ENCODE peak calls at places on chromosomes 11 and 22, in ten cellular contexts. One of them, this sample, is unnamed. For H3K9me3, the result is how much of the 10 kb centered on the place peaks cover.

GRCh38 chr22:37378642-37379058 is 48.6 kb downstream of the ELFN2 start:
- DNase-seq in AG04450: no peak
- DNase-seq in CD8-positive, alpha-beta T cell: no peak
- DNase-seq in right lobe of liver: no peak
- DNase-seq in heart left ventricle: no peak
- DNase-seq in PC-9: peak
- DNase-seq in IMR-90: no peak
- DNase-seq in body of pancreas: peak
- DNase-seq in fibroblast of lung: no peak
- DNase-seq in tibial artery: no peak
- DNase-seq in this sample: no peak

GRCh38 chr11:109037856-109038780 is 373.2 kb downstream of the DDX10 start:
- DNase-seq in PC-9: no peak
- DNase-seq in body of pancreas: no peak
- DNase-seq in AG04450: no peak
- DNase-seq in heart left ventricle: no peak
- DNase-seq in tibial artery: peak
- DNase-seq in right lobe of liver: no peak
- DNase-seq in fibroblast of lung: peak
- DNase-seq in CD8-positive, alpha-beta T cell: no peak
- DNase-seq in IMR-90: peak
- DNase-seq in this sample: no peak

GRCh38 chr11:119356349-119357031 is 10.0 kb upstream of the MFRP start:
- DNase-seq in IMR-90: peak
- DNase-seq in body of pancreas: peak
- DNase-seq in CD8-positive, alpha-beta T cell: peak
- DNase-seq in PC-9: peak
- DNase-seq in tibial artery: peak
- DNase-seq in heart left ventricle: peak
- DNase-seq in fibroblast of lung: peak
- DNase-seq in right lobe of liver: peak
- DNase-seq in AG04450: no peak
- DNase-seq in this sample: no peak

GRCh38 chr11:72079776-72080325 is 491 bp downstream of the NUMA1 start:
- DNase-seq in tibial artery: no peak
- DNase-seq in fibroblast of lung: peak
- DNase-seq in heart left ventricle: no peak
- DNase-seq in right lobe of liver: no peak
- DNase-seq in body of pancreas: peak
- DNase-seq in AG04450: no peak
- DNase-seq in PC-9: no peak
- DNase-seq in CD8-positive, alpha-beta T cell: no peak
- DNase-seq in IMR-90: no peak
- DNase-seq in this sample: no peak

GRCh38 chr11:67356867-67357561 is 3.7 kb upstream of the POLD4 start:
- DNase-seq in CD8-positive, alpha-beta T cell: peak
- DNase-seq in right lobe of liver: peak
- DNase-seq in AG04450: peak
- DNase-seq in body of pancreas: peak
- DNase-seq in heart left ventricle: peak
- DNase-seq in IMR-90: peak
- DNase-seq in PC-9: peak
- DNase-seq in tibial artery: peak
- DNase-seq in fibroblast of lung: peak
- DNase-seq in this sample: no peak

GRCh38 chr11:80860632-80861031 is 1419.8 kb upstream of the TENM4 start:
- DNase-seq in AG04450: no peak
- DNase-seq in IMR-90: no peak
- DNase-seq in CD8-positive, alpha-beta T cell: no peak
- DNase-seq in fibroblast of lung: peak
- DNase-seq in right lobe of liver: no peak
- DNase-seq in tibial artery: no peak
- DNase-seq in body of pancreas: no peak
- DNase-seq in heart left ventricle: no peak
- DNase-seq in PC-9: no peak
- DNase-seq in this sample: no peak

GRCh38 chr11:94519478-94520084 is 7.3 kb downstream of the C11orf97 start:
- DNase-seq in AG04450: no peak
- DNase-seq in PC-9: no peak
- DNase-seq in body of pancreas: peak
- DNase-seq in right lobe of liver: no peak
- DNase-seq in heart left ventricle: no peak
- DNase-seq in fibroblast of lung: peak
- DNase-seq in IMR-90: peak
- DNase-seq in tibial artery: no peak
- DNase-seq in CD8-positive, alpha-beta T cell: no peak
- DNase-seq in this sample: no peak

GRCh38 chr11:61118406-61118805 is 16.1 kb downstream of the CD5 start:
- DNase-seq in CD8-positive, alpha-beta T cell: no peak
- DNase-seq in fibroblast of lung: no peak
- DNase-seq in heart left ventricle: no peak
- DNase-seq in IMR-90: no peak
- DNase-seq in body of pancreas: no peak
- DNase-seq in tibial artery: no peak
- DNase-seq in AG04450: no peak
- DNase-seq in right lobe of liver: no peak
- DNase-seq in PC-9: no peak
- DNase-seq in this sample: no peak

GRCh38 chr11:61922539-61922938 is 5.2 kb upstream of the RAB3IL1 start:
- DNase-seq in CD8-positive, alpha-beta T cell: no peak
- DNase-seq in fibroblast of lung: peak
- DNase-seq in tibial artery: peak
- DNase-seq in AG04450: peak
- DNase-seq in body of pancreas: peak
- DNase-seq in IMR-90: peak
- DNase-seq in right lobe of liver: peak
- DNase-seq in heart left ventricle: peak
- DNase-seq in PC-9: no peak
- DNase-seq in this sample: peak

GRCh38 chr11:70509476-70509875 is 111.1 kb downstream of the CTTN start:
- DNase-seq in right lobe of liver: peak
- DNase-seq in IMR-90: no peak
- DNase-seq in fibroblast of lung: no peak
- DNase-seq in tibial artery: no peak
- DNase-seq in CD8-positive, alpha-beta T cell: no peak
- DNase-seq in AG04450: no peak
- DNase-seq in body of pancreas: no peak
- DNase-seq in heart left ventricle: no peak
- DNase-seq in PC-9: no peak
- DNase-seq in this sample: no peak

GRCh38 chr11:122085264-122085663 is 30.8 kb downstream of the BLID start:
- DNase-seq in PC-9: no peak
- DNase-seq in CD8-positive, alpha-beta T cell: no peak
- DNase-seq in IMR-90: peak
- DNase-seq in fibroblast of lung: peak
- DNase-seq in body of pancreas: no peak
- DNase-seq in tibial artery: no peak
- DNase-seq in right lobe of liver: no peak
- DNase-seq in AG04450: peak
- DNase-seq in heart left ventricle: no peak
- DNase-seq in this sample: no peak

GRCh38 chr11:76770642-76771445 is 12.3 kb upstream of the TSKU start:
- DNase-seq in body of pancreas: peak
- DNase-seq in fibroblast of lung: peak
- DNase-seq in heart left ventricle: peak
- DNase-seq in AG04450: peak
- DNase-seq in right lobe of liver: peak
- DNase-seq in PC-9: peak
- DNase-seq in tibial artery: peak
- DNase-seq in IMR-90: peak
- DNase-seq in CD8-positive, alpha-beta T cell: no peak
- DNase-seq in this sample: no peak

GRCh38 chr11:70712471-70712870 is 314.1 kb downstream of the CTTN start:
- DNase-seq in heart left ventricle: peak
- DNase-seq in PC-9: no peak
- DNase-seq in tibial artery: no peak
- DNase-seq in CD8-positive, alpha-beta T cell: no peak
- DNase-seq in AG04450: no peak
- DNase-seq in IMR-90: no peak
- DNase-seq in body of pancreas: no peak
- DNase-seq in fibroblast of lung: no peak
- DNase-seq in right lobe of liver: no peak
- DNase-seq in this sample: no peak

GRCh38 chr11:99418927-99419707 is 398.4 kb downstream of the CNTN5 start:
- DNase-seq in right lobe of liver: no peak
- DNase-seq in CD8-positive, alpha-beta T cell: no peak
- DNase-seq in body of pancreas: no peak
- DNase-seq in heart left ventricle: no peak
- DNase-seq in PC-9: peak
- DNase-seq in AG04450: no peak
- DNase-seq in fibroblast of lung: no peak
- DNase-seq in IMR-90: no peak
- DNase-seq in tibial artery: no peak
- DNase-seq in this sample: no peak

GRCh38 chr11:64053699-64054098 is 18.0 kb downstream of the FLRT1 start:
- DNase-seq in heart left ventricle: no peak
- DNase-seq in PC-9: no peak
- DNase-seq in AG04450: no peak
- DNase-seq in fibroblast of lung: no peak
- DNase-seq in IMR-90: peak
- DNase-seq in right lobe of liver: no peak
- DNase-seq in body of pancreas: no peak
- DNase-seq in tibial artery: no peak
- DNase-seq in CD8-positive, alpha-beta T cell: no peak
- DNase-seq in this sample: no peak

GRCh38 chr11:35723493-35724284 is 61.1 kb downstream of the TRIM44 start:
- DNase-seq in IMR-90: peak
- DNase-seq in tibial artery: no peak
- DNase-seq in right lobe of liver: no peak
- DNase-seq in AG04450: no peak
- DNase-seq in body of pancreas: no peak
- DNase-seq in CD8-positive, alpha-beta T cell: no peak
- DNase-seq in PC-9: no peak
- DNase-seq in heart left ventricle: no peak
- DNase-seq in fibroblast of lung: peak
- DNase-seq in this sample: no peak

GRCh38 chr22:27937453-27937852 is 18.4 kb upstream of the PITPNB start:
- DNase-seq in AG04450: no peak
- DNase-seq in tibial artery: no peak
- DNase-seq in right lobe of liver: no peak
- DNase-seq in fibroblast of lung: no peak
- DNase-seq in IMR-90: no peak
- DNase-seq in body of pancreas: no peak
- DNase-seq in CD8-positive, alpha-beta T cell: no peak
- DNase-seq in heart left ventricle: no peak
- DNase-seq in PC-9: no peak
- DNase-seq in this sample: no peak

GRCh38 chr11:67458266-67458665 is 3.1 kb downstream of the CABP4 start:
- DNase-seq in tibial artery: no peak
- DNase-seq in fibroblast of lung: no peak
- DNase-seq in heart left ventricle: no peak
- DNase-seq in body of pancreas: no peak
- DNase-seq in right lobe of liver: no peak
- DNase-seq in PC-9: no peak
- DNase-seq in CD8-positive, alpha-beta T cell: no peak
- DNase-seq in AG04450: no peak
- DNase-seq in IMR-90: no peak
- DNase-seq in this sample: no peak

DNA sequence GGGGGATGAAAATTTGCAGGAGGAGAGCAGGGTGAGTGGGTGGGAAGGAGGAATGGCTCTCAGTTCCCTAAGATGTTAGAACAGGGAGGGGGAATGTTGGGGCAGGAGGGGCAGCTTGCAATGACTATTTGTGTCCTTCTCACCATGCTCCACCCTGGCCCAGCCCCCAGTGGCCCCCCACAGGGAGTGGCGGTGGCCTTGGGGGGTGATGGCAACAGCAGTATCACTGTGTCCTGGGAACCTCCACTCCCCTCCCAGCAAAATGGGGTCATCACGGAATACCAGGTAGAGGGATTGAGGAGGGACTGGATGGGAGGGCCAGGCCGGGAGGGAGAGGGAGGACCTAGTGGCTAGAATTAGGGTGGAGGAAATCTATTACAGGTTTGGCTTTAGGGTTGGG is 10.2 kb downstream of the ROBO3 start:
- DNase-seq in body of pancreas: no peak
- DNase-seq in tibial artery: no peak
- DNase-seq in IMR-90: no peak
- DNase-seq in right lobe of liver: no peak
- DNase-seq in heart left ventricle: no peak
- DNase-seq in fibroblast of lung: no peak
- DNase-seq in CD8-positive, alpha-beta T cell: no peak
- DNase-seq in PC-9: no peak
- DNase-seq in AG04450: no peak
- DNase-seq in this sample: no peak
- H3K4me3 ChIP-seq in body of pancreas: no peak
- H3K4me3 ChIP-seq in tibial artery: peak
- H3K4me3 ChIP-seq in IMR-90: peak
- H3K4me3 ChIP-seq in right lobe of liver: no peak
- H3K4me3 ChIP-seq in heart left ventricle: peak
- H3K4me3 ChIP-seq in fibroblast of lung: no peak
- H3K4me3 ChIP-seq in CD8-positive, alpha-beta T cell: no peak
- H3K4me3 ChIP-seq in PC-9: no peak
- H3K4me3 ChIP-seq in AG04450: peak
- H3K4me3 ChIP-seq in this sample: no peak

DNA sequence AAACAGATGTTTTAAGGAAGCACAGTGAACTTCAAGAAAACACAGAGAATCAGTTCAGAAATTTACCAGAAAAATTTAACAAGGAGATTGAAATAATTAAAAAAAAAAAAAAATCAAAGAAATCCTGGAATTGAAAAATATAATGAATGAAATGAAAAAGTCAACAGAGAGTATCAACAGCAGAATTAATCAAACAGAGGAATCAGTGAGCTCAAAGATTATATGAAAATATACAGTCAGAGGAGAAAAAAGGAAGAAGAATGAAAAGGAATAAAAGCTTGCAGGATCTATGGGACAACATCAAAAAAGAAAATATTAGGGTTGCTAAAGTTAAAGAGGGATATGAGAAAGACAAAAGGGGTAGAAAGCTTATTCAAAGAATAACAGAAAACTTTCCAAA is 82.3 kb downstream of the XRRA1 start:
- DNase-seq in right lobe of liver: no peak
- DNase-seq in AG04450: no peak
- DNase-seq in IMR-90: no peak
- DNase-seq in PC-9: no peak
- DNase-seq in heart left ventricle: no peak
- DNase-seq in fibroblast of lung: no peak
- DNase-seq in body of pancreas: no peak
- DNase-seq in CD8-positive, alpha-beta T cell: no peak
- DNase-seq in tibial artery: no peak
- DNase-seq in this sample: no peak
- H3K9me3 ChIP-seq in right lobe of liver: under half
- H3K9me3 ChIP-seq in AG04450: under half
- H3K9me3 ChIP-seq in IMR-90: under half
- H3K9me3 ChIP-seq in PC-9: half or more
- H3K9me3 ChIP-seq in heart left ventricle: half or more
- H3K9me3 ChIP-seq in fibroblast of lung: under half
- H3K9me3 ChIP-seq in body of pancreas: half or more
- H3K9me3 ChIP-seq in CD8-positive, alpha-beta T cell: under half
- H3K9me3 ChIP-seq in tibial artery: under half
- H3K9me3 ChIP-seq in this sample: half or more

GRCh38 chr11:92340839-92341238 is 116.2 kb downstream of the FAT3 start:
- DNase-seq in fibroblast of lung: peak
- DNase-seq in heart left ventricle: no peak
- DNase-seq in tibial artery: no peak
- DNase-seq in body of pancreas: peak
- DNase-seq in PC-9: no peak
- DNase-seq in IMR-90: peak
- DNase-seq in right lobe of liver: no peak
- DNase-seq in AG04450: no peak
- DNase-seq in CD8-positive, alpha-beta T cell: no peak
- DNase-seq in this sample: no peak
- TF ChIP-seq CTCF in fibroblast of lung: peak
- TF ChIP-seq CTCF in heart left ventricle: no peak
- TF ChIP-seq CTCF in tibial artery: no peak
- TF ChIP-seq CTCF in body of pancreas: peak
- TF ChIP-seq CTCF in PC-9: peak
- TF ChIP-seq CTCF in IMR-90: peak
- TF ChIP-seq CTCF in right lobe of liver: peak
- TF ChIP-seq CTCF in AG04450: peak
- TF ChIP-seq CTCF in CD8-positive, alpha-beta T cell: no peak
- TF ChIP-seq CTCF in this sample: no peak

GRCh38 chr22:46997311-46997970 is 235.0 kb downstream of the TBC1D22A start:
- DNase-seq in fibroblast of lung: no peak
- DNase-seq in right lobe of liver: no peak
- DNase-seq in heart left ventricle: no peak
- DNase-seq in PC-9: no peak
- DNase-seq in body of pancreas: no peak
- DNase-seq in AG04450: no peak
- DNase-seq in tibial artery: no peak
- DNase-seq in IMR-90: no peak
- DNase-seq in CD8-positive, alpha-beta T cell: no peak
- DNase-seq in this sample: no peak
- H3K4me3 ChIP-seq in fibroblast of lung: no peak
- H3K4me3 ChIP-seq in right lobe of liver: no peak
- H3K4me3 ChIP-seq in heart left ventricle: no peak
- H3K4me3 ChIP-seq in PC-9: no peak
- H3K4me3 ChIP-seq in body of pancreas: no peak
- H3K4me3 ChIP-seq in AG04450: no peak
- H3K4me3 ChIP-seq in tibial artery: no peak
- H3K4me3 ChIP-seq in IMR-90: no peak
- H3K4me3 ChIP-seq in CD8-positive, alpha-beta T cell: no peak
- H3K4me3 ChIP-seq in this sample: no peak

This sample was measured in ascending aorta.